ENCODE peak calls at places on chromosomes 6 and 20, in eight cellular contexts. T is aorta, Q is heart left ventricle, D is fibroblast of lung, Z is prostate gland, X is tibial artery, N is SJSA1, M is right cardiac atrium. F is an unnamed sample. For H3K4me1, the result is how much of the 10 kb centered on the place peaks cover.

GRCh38 chr6:116073765-116074450 is 13.2 kb upstream of the FRK start:
- DNase-seq in T (no peak), Q (no peak), D (peak), Z (no peak), X (no peak), N (peak), M (no peak), F (no peak)

GRCh38 chr20:37473249-37474000 is 47.6 kb upstream of the NNAT start:
- DNase-seq in T (no peak), Q (no peak), D (no peak), Z (no peak), X (no peak), N (no peak), M (no peak), F (no peak)

GRCh38 chr20:41035207-41035606 is 6.6 kb downstream of the TOP1 start:
- DNase-seq in T (no peak), Q (no peak), D (no peak), Z (no peak), X (no peak), N (no peak), M (no peak), F (no peak)

GRCh38 chr6:149484733-149485700 is at the start of gene ZC3H12D:
- DNase-seq in T (peak), Q (peak), D (peak), Z (no peak), X (peak), N (peak), M (peak), F (peak)

GRCh38 chr20:45886590-45887345 is 654 bp downstream of the SPATA25 start:
- DNase-seq in T (no peak), Q (no peak), D (no peak), Z (no peak), X (no peak), N (no peak), M (no peak), F (no peak)

GRCh38 chr20:10586296-10586695 is 87.5 kb downstream of the JAG1 start:
- DNase-seq in T (no peak), Q (no peak), D (peak), Z (no peak), X (no peak), N (peak), M (no peak), F (no peak)

GRCh38 chr6:136930528-136930927 is 8.4 kb downstream of the SLC35D3 start:
- DNase-seq in T (no peak), Q (no peak), D (no peak), Z (no peak), X (no peak), N (no peak), M (no peak), F (no peak)

GRCh38 chr6:99330159-99330558 is 19.3 kb downstream of the FAXC start:
- DNase-seq in T (peak), Q (no peak), D (peak), Z (peak), X (no peak), N (peak), M (peak), F (peak)

GRCh38 chr20:47337413-47337812 is 19.1 kb downstream of the ZMYND8 start:
- DNase-seq in T (no peak), Q (no peak), D (no peak), Z (no peak), X (no peak), N (no peak), M (no peak), F (no peak)
- H3K4me1 ChIP-seq in T (under half), Q (under half), D (under half), Z (under half), X (under half), N (under half), M (under half), F (half or more)

GRCh38 chr6:71248306-71248705 is 40.3 kb upstream of the OGFRL1 start:
- DNase-seq in T (no peak), Q (no peak), D (peak), Z (no peak), X (no peak), N (peak), M (no peak), F (no peak)
- H3K4me1 ChIP-seq in T (under half), Q (under half), D (under half), Z (under half), X (under half), N (under half), M (under half), F (under half)

GRCh38 chr6:110355727-110356126 is 2.4 kb downstream of the METTL24 start:
- DNase-seq in T (no peak), Q (no peak), D (no peak), Z (no peak), X (no peak), N (no peak), M (no peak), F (no peak)
- H3K4me1 ChIP-seq in T (under half), Q (under half), D (under half), Z (under half), X (under half), N (under half), M (under half), F (under half)

GRCh38 chr6:168860987-168861386 is 392.7 kb downstream of the THBS2 start:
- DNase-seq in T (no peak), Q (no peak), D (no peak), Z (no peak), X (no peak), N (no peak), M (no peak), F (no peak)
- H3K4me1 ChIP-seq in T (under half), Q (under half), D (under half), Z (under half), X (under half), N (under half), M (under half), F (under half)

GRCh38 chr20:63496404-63497120 is 2.3 kb downstream of the EEF1A2 start:
- DNase-seq in T (no peak), Q (no peak), D (no peak), Z (no peak), X (no peak), N (peak), M (peak), F (no peak)

GRCh38 chr20:63497138-63497945 is 1.5 kb downstream of the EEF1A2 start:
- DNase-seq in T (no peak), Q (no peak), D (no peak), Z (no peak), X (no peak), N (no peak), M (no peak), F (peak)

GRCh38 chr20:63498950-63499332 is at the start of gene EEF1A2:
- DNase-seq in T (no peak), Q (no peak), D (no peak), Z (no peak), X (no peak), N (no peak), M (peak), F (peak)

GRCh38 chr20:63499333-63499969 is 568 bp upstream of the EEF1A2 start:
- DNase-seq in T (no peak), Q (peak), D (no peak), Z (no peak), X (no peak), N (no peak), M (no peak), F (no peak)

DNA sequence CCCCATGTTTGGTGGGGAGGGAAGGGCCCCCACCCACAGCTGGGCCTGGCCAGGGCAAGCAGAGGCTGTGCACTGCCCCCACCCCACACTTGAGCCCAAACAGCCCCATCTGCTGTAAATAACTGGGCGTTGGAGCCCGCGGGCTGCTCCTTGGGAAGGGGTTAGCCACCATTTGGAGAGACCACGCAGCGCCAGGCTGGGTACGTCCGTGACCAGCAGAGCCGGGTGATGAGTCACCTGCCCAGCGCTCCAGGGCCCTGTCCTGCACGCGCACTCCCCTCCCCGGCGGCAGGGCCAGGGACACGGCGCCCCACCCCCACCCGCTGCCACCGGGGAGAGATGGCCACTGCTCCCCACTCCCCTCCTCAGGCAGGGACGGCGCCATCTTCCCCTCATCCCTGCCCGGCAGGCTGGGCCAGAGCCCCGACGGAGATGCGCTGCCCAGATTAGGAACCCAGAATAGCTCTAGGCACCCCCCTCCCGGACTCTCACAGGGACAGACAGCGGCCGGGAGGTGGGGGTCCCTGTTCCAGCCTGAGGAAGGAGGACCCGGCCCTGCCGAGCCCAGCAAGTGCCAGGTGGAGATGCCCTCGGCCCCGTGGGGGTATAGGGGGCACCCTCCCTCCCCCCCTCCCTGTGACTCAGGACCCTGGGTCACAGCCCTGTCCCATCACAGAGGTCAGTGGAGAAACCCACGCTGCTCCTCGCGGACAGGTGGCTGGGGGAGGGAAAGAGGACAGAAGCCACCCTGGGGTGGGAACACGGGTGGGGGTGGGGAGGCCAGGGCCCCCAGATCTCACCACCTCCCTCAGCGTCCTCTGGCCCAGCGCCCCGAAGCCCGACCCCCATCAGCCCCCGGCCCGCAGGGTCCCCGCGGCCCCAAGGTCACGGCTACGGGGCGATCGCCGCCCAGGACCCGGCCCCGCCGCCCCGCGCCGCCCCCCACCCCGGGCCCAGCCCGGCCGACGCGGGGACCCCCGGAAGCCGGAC is 642 bp downstream of the EEF1A2 start:
- DNase-seq in T (no peak), Q (peak), D (peak), Z (no peak), X (no peak), N (peak), M (peak), F (peak)
- H3K4me1 ChIP-seq in T (under half), Q (under half), D (under half), Z (under half), X (under half), N (under half), M (under half), F (under half)

DNA sequence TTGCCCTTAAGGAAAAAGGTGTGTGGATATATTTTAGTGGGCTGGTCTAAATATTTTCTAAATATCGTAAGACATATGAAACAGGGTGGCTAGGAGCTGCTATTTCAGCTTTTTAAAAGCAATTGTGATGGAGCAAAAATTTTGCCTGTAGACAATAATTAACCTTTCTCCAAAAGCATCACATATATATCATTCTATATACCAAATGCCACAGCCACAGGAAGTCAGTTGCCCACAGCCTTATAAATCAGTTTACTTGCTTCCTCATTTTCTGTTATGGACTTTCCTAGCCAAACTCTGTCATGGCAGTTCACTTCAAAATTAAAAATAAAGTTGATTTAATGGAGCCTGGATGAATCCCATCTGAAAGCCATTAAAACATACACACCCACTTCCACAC is 93.4 kb upstream of the NHSL1 start:
- DNase-seq in T (no peak), Q (no peak), D (no peak), Z (no peak), X (no peak), N (no peak), M (no peak), F (no peak)
- H3K4me1 ChIP-seq in T (under half), Q (under half), D (under half), Z (under half), X (under half), N (under half), M (under half), F (under half)

GRCh38 chr6:96381246-96381645 is 140.4 kb upstream of the UFL1 start:
- DNase-seq in T (no peak), Q (no peak), D (no peak), Z (no peak), X (no peak), N (no peak), M (no peak), F (no peak)
- H3K4me1 ChIP-seq in T (under half), Q (under half), D (under half), Z (under half), X (under half), N (under half), M (under half), F (under half)

GRCh38 chr6:90301816-90302215 is 5.2 kb upstream of the BACH2 start:
- DNase-seq in T (no peak), Q (no peak), D (no peak), Z (no peak), X (no peak), N (no peak), M (no peak), F (no peak)

GRCh38 chr6:90303037-90303436 is 6.4 kb upstream of the BACH2 start:
- DNase-seq in T (no peak), Q (no peak), D (no peak), Z (no peak), X (no peak), N (no peak), M (no peak), F (no peak)

GRCh38 chr6:90304308-90304707 is 7.7 kb upstream of the BACH2 start:
- DNase-seq in T (no peak), Q (no peak), D (no peak), Z (no peak), X (no peak), N (no peak), M (no peak), F (no peak)

GRCh38 chr6:90302320-90302719 is 5.7 kb upstream of the BACH2 start:
- DNase-seq in T (no peak), Q (no peak), D (no peak), Z (no peak), X (no peak), N (no peak), M (no peak), F (no peak)

DNA sequence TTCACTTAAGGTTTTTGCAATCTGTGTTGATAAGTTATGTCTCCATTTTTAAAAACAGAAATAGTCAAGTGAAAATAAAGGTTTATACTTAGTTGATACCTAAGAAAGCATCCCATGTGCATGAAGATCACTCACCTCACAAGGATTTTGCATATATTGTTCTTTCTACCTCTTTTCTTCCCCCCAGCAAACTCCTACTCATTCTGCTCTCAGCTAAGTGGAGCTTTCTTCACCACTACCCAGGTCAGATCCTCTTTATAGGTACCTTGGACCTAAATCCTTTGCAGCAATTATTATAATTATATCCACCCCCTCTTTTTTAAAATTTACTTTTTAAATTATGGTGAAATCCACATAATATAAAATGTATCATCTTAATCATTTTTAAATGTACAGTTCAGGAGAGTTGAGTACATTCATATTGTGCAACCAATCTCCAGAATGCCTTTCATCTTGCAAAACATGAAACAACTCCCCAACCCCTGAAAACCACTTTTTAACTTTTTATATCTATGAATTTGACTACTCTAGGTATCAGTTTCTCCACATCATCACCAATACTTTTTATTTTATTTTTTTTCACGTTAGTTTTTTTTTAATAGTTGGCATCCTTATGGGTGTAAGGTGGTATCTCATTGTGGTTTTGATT is 9.3 kb upstream of the BACH2 start:
- DNase-seq in T (no peak), Q (no peak), D (no peak), Z (no peak), X (no peak), N (no peak), M (no peak), F (no peak)
- H3K4me1 ChIP-seq in T (under half), Q (under half), D (under half), Z (under half), X (under half), N (under half), M (under half), F (under half)

F was measured in adrenal gland.